ENCODE peak calls at places on chromosomes 7 and 10, in six cellular contexts. X is effector CD4-positive, alpha-beta T cell; S is psoas muscle; O is tibial nerve; R is lower leg skin; P is NCI-H2029. Y is an unnamed sample.

GRCh38 chr7:13949450-13949849 is 40.0 kb downstream of the ETV1 start:
- DNase-seq in X (no peak), S (no peak), O (no peak), R (no peak), P (no peak), Y (no peak)

GRCh38 chr10:122541541-122542002 is 19.0 kb upstream of the DMBT1 start:
- DNase-seq in X (no peak), S (no peak), O (no peak), R (no peak), P (no peak), Y (no peak)

GRCh38 chr10:44993226-44993921 is 7.3 kb upstream of the ZNF22 start:
- DNase-seq in X (no peak), S (no peak), O (peak), R (peak), P (no peak), Y (no peak)

GRCh38 chr10:6878067-6878412 is 298.0 kb upstream of the PRKCQ start:
- DNase-seq in X (no peak), S (no peak), O (no peak), R (no peak), P (no peak), Y (no peak)

GRCh38 chr10:6292741-6293151 is 90.0 kb downstream of the PFKFB3 start:
- DNase-seq in X (no peak), S (no peak), O (no peak), R (no peak), P (no peak), Y (no peak)

GRCh38 chr7:87154569-87154968 is 2.3 kb downstream of the DMTF1 start:
- DNase-seq in X (no peak), S (no peak), O (no peak), R (no peak), P (no peak), Y (no peak)

GRCh38 chr10:22697799-22698198 is 16.6 kb downstream of the PIP4K2A start:
- DNase-seq in X (no peak), S (no peak), O (no peak), R (no peak), P (no peak), Y (no peak)

GRCh38 chr7:70571403-70571911 is 560.5 kb upstream of the GALNT17 start:
- DNase-seq in X (no peak), S (no peak), O (no peak), R (no peak), P (no peak), Y (no peak)

GRCh38 chr10:110534571-110534970 is 32.9 kb upstream of the SMC3 start:
- DNase-seq in X (no peak), S (no peak), O (no peak), R (no peak), P (no peak), Y (no peak)

GRCh38 chr7:73308074-73308664 is 457 bp downstream of the NSUN5 start:
- DNase-seq in X (no peak), S (no peak), O (no peak), R (no peak), P (no peak), Y (peak)

GRCh38 chr7:24339575-24339974 is 55.6 kb downstream of the NPY start:
- DNase-seq in X (no peak), S (no peak), O (no peak), R (no peak), P (no peak), Y (no peak)

GRCh38 chr10:94183666-94184264 is 179.0 kb downstream of the NOC3L start:
- DNase-seq in X (no peak), S (no peak), O (no peak), R (no peak), P (no peak), Y (no peak)

GRCh38 chr10:96614515-96614914 is 27.7 kb upstream of the TM9SF3 start:
- DNase-seq in X (no peak), S (no peak), O (no peak), R (no peak), P (peak), Y (no peak)

GRCh38 chr7:30659312-30659711 is 22.9 kb downstream of the CRHR2 start:
- DNase-seq in X (no peak), S (no peak), O (no peak), R (no peak), P (no peak), Y (no peak)

GRCh38 chr7:4195650-4196049 is 486.4 kb upstream of the FOXK1 start:
- DNase-seq in X (no peak), S (no peak), O (no peak), R (no peak), P (no peak), Y (no peak)

GRCh38 chr10:126016156-126016805 is 119.9 kb downstream of the FANK1 start:
- DNase-seq in X (no peak), S (no peak), O (no peak), R (no peak), P (no peak), Y (no peak)

GRCh38 chr7:134736381-134736780 is 43.1 kb upstream of the CALD1 start:
- DNase-seq in X (no peak), S (no peak), O (no peak), R (no peak), P (no peak), Y (no peak)

Y was measured in MM.1S.